ENCODE peak calls at places on chromosomes 6 and 20, in five cellular contexts. One of them, this sample, is unnamed.
A peak's percentile ranks its signal among the peaks of the same experiment; 100 is the strongest.

GRCh38 chr6:11229267-11230043 is 3.0 kb downstream of the NEDD9 start:
- DNase-seq in adrenal gland: no peak
- DNase-seq in Panc1: no peak
- DNase-seq in thoracic aorta: no peak
- DNase-seq in aorta: no peak
- DNase-seq in this sample: no peak

GRCh38 chr20:63977392-63978276 is 1.8 kb downstream of the SAMD10 start:
- DNase-seq in adrenal gland: peak; percentile 60
- DNase-seq in thoracic aorta: no peak
- DNase-seq in Panc1: no peak
- DNase-seq in aorta: no peak
- DNase-seq in this sample: no peak

GRCh38 chr20:54197621-54198604 is 10.0 kb upstream of the PFDN4 start:
- DNase-seq in aorta: no peak
- DNase-seq in Panc1: no peak
- DNase-seq in adrenal gland: no peak
- DNase-seq in thoracic aorta: no peak
- DNase-seq in this sample: no peak

GRCh38 chr6:55448446-55448845 is 121.2 kb downstream of the GFRAL start:
- DNase-seq in thoracic aorta: no peak
- DNase-seq in adrenal gland: no peak
- DNase-seq in Panc1: no peak
- DNase-seq in aorta: no peak
- DNase-seq in this sample: no peak

GRCh38 chr6:111743859-111744692 is 129.2 kb downstream of the FYN start:
- DNase-seq in aorta: no peak
- DNase-seq in thoracic aorta: no peak
- DNase-seq in adrenal gland: no peak
- DNase-seq in Panc1: no peak
- DNase-seq in this sample: no peak

GRCh38 chr20:13817342-13817741 is 32.5 kb downstream of the NDUFAF5 start:
- DNase-seq in adrenal gland: no peak
- DNase-seq in aorta: no peak
- DNase-seq in thoracic aorta: no peak
- DNase-seq in Panc1: peak; percentile 4
- DNase-seq in this sample: no peak

GRCh38 chr6:52524921-52525320 is 51.9 kb downstream of the TRAM2 start:
- DNase-seq in Panc1: no peak
- DNase-seq in adrenal gland: no peak
- DNase-seq in aorta: no peak
- DNase-seq in thoracic aorta: no peak
- DNase-seq in this sample: no peak

GRCh38 chr6:53857318-53858094 is 62.7 kb downstream of the LRRC1 start:
- DNase-seq in Panc1: no peak
- DNase-seq in thoracic aorta: no peak
- DNase-seq in adrenal gland: no peak
- DNase-seq in aorta: no peak
- DNase-seq in this sample: no peak

GRCh38 chr6:42260972-42261371 is 43.3 kb upstream of the MRPS10 start:
- DNase-seq in thoracic aorta: no peak
- DNase-seq in Panc1: no peak
- DNase-seq in aorta: peak; percentile 77
- DNase-seq in adrenal gland: no peak
- DNase-seq in this sample: peak; percentile 65

GRCh38 chr6:168541307-168541706 is 100.3 kb downstream of the SMOC2 start:
- DNase-seq in Panc1: no peak
- DNase-seq in adrenal gland: no peak
- DNase-seq in thoracic aorta: no peak
- DNase-seq in aorta: no peak
- DNase-seq in this sample: no peak

GRCh38 chr6:20302702-20303251 is 90.5 kb upstream of the MBOAT1 start:
- DNase-seq in adrenal gland: no peak
- DNase-seq in aorta: no peak
- DNase-seq in thoracic aorta: no peak
- DNase-seq in Panc1: no peak
- DNase-seq in this sample: no peak

GRCh38 chr20:45433316-45433715 is 17.4 kb downstream of the PIGT start:
- DNase-seq in thoracic aorta: no peak
- DNase-seq in aorta: no peak
- DNase-seq in adrenal gland: no peak
- DNase-seq in Panc1: no peak
- DNase-seq in this sample: no peak

GRCh38 chr6:163806761-163807499 is 392.4 kb downstream of the QKI start:
- DNase-seq in adrenal gland: no peak
- DNase-seq in thoracic aorta: no peak
- DNase-seq in Panc1: no peak
- DNase-seq in aorta: no peak
- DNase-seq in this sample: no peak

GRCh38 chr20:58965270-58966064 is 15.6 kb upstream of the NELFCD start:
- DNase-seq in thoracic aorta: no peak
- DNase-seq in aorta: no peak
- DNase-seq in adrenal gland: no peak
- DNase-seq in Panc1: no peak
- DNase-seq in this sample: no peak

GRCh38 chr6:88760091-88760490 is 203.3 kb downstream of the RNGTT start:
- DNase-seq in Panc1: no peak
- DNase-seq in adrenal gland: no peak
- DNase-seq in aorta: no peak
- DNase-seq in thoracic aorta: no peak
- DNase-seq in this sample: no peak

GRCh38 chr6:72580281-72580940 is 41.5 kb upstream of the KCNQ5 start:
- DNase-seq in thoracic aorta: no peak
- DNase-seq in aorta: no peak
- DNase-seq in Panc1: peak; percentile 76
- DNase-seq in adrenal gland: no peak
- DNase-seq in this sample: no peak

GRCh38 chr6:7991992-7992815 is 72.0 kb downstream of the BLOC1S5 start:
- DNase-seq in Panc1: no peak
- DNase-seq in thoracic aorta: no peak
- DNase-seq in adrenal gland: peak; percentile 59
- DNase-seq in aorta: no peak
- DNase-seq in this sample: no peak

GRCh38 chr6:142373268-142374089 is 71.7 kb downstream of the ADGRG6 start:
- DNase-seq in aorta: no peak
- DNase-seq in Panc1: no peak
- DNase-seq in thoracic aorta: no peak
- DNase-seq in adrenal gland: no peak
- DNase-seq in this sample: no peak

GRCh38 chr6:159110013-159110412 is 59.2 kb upstream of the FNDC1 start:
- DNase-seq in Panc1: peak; percentile 35
- DNase-seq in adrenal gland: no peak
- DNase-seq in thoracic aorta: no peak
- DNase-seq in aorta: no peak
- DNase-seq in this sample: no peak

GRCh38 chr6:144347447-144347758 is 62.3 kb downstream of the UTRN start:
- DNase-seq in adrenal gland: no peak
- DNase-seq in Panc1: no peak
- DNase-seq in aorta: no peak
- DNase-seq in thoracic aorta: no peak
- DNase-seq in this sample: no peak

GRCh38 chr6:112881828-112882227 is 534.7 kb downstream of the RFPL4B start:
- DNase-seq in adrenal gland: no peak
- DNase-seq in thoracic aorta: no peak
- DNase-seq in Panc1: no peak
- DNase-seq in aorta: no peak
- DNase-seq in this sample: no peak

GRCh38 chr20:49037962-49038387 is 8.1 kb upstream of the CSE1L start:
- DNase-seq in Panc1: no peak
- DNase-seq in aorta: no peak
- DNase-seq in thoracic aorta: no peak
- DNase-seq in adrenal gland: no peak
- DNase-seq in this sample: no peak

GRCh38 chr20:45987108-45987780 is 15.2 kb upstream of the ZNF335 start:
- DNase-seq in aorta: peak; percentile 91
- DNase-seq in thoracic aorta: no peak
- DNase-seq in Panc1: no peak
- DNase-seq in adrenal gland: peak; percentile 75
- DNase-seq in this sample: peak; percentile 80

GRCh38 chr20:57400262-57400701 is 9.1 kb downstream of the RBM38 start:
- DNase-seq in Panc1: no peak
- DNase-seq in adrenal gland: no peak
- DNase-seq in thoracic aorta: no peak
- DNase-seq in aorta: peak; percentile 72
- DNase-seq in this sample: no peak

GRCh38 chr20:32109392-32110172 is at the start of gene TM9SF4:
- DNase-seq in Panc1: peak; percentile 99
- DNase-seq in thoracic aorta: peak; percentile 81
- DNase-seq in aorta: peak; percentile 96
- DNase-seq in adrenal gland: peak; percentile 86
- DNase-seq in this sample: peak; percentile 92

GRCh38 chr20:9103955-9104354 is 35.1 kb downstream of the PLCB4 start:
- DNase-seq in Panc1: no peak
- DNase-seq in adrenal gland: no peak
- DNase-seq in thoracic aorta: no peak
- DNase-seq in aorta: no peak
- DNase-seq in this sample: no peak

GRCh38 chr6:140311146-140311545 is 936.7 kb upstream of the CITED2 start:
- DNase-seq in aorta: no peak
- DNase-seq in thoracic aorta: no peak
- DNase-seq in adrenal gland: no peak
- DNase-seq in Panc1: no peak
- DNase-seq in this sample: no peak

GRCh38 chr20:2485662-2486061 is 15.1 kb upstream of the SNRPB start:
- DNase-seq in thoracic aorta: no peak
- DNase-seq in adrenal gland: no peak
- DNase-seq in Panc1: no peak
- DNase-seq in aorta: no peak
- DNase-seq in this sample: no peak

GRCh38 chr6:37705239-37706051 is 7.8 kb upstream of the MDGA1 start:
- DNase-seq in adrenal gland: peak; percentile 86
- DNase-seq in aorta: peak; percentile 94
- DNase-seq in Panc1: no peak
- DNase-seq in thoracic aorta: peak; percentile 66
- DNase-seq in this sample: peak; percentile 81

GRCh38 chr20:59008715-59009336 is 1.8 kb upstream of the CTSZ start:
- DNase-seq in Panc1: no peak
- DNase-seq in thoracic aorta: no peak
- DNase-seq in adrenal gland: no peak
- DNase-seq in aorta: no peak
- DNase-seq in this sample: peak; percentile 42

GRCh38 chr20:56411759-56412472 is at the start of gene CASS4:
- DNase-seq in adrenal gland: no peak
- DNase-seq in Panc1: no peak
- DNase-seq in thoracic aorta: no peak
- DNase-seq in aorta: no peak
- DNase-seq in this sample: no peak

GRCh38 chr6:133191323-133191722 is 49.8 kb upstream of the EYA4 start:
- DNase-seq in Panc1: no peak
- DNase-seq in thoracic aorta: no peak
- DNase-seq in aorta: no peak
- DNase-seq in adrenal gland: no peak
- DNase-seq in this sample: no peak

GRCh38 chr20:44997668-44998067 is 31.4 kb downstream of the STK4 start:
- DNase-seq in aorta: no peak
- DNase-seq in thoracic aorta: no peak
- DNase-seq in adrenal gland: no peak
- DNase-seq in Panc1: no peak
- DNase-seq in this sample: no peak

GRCh38 chr6:78436335-78436734 is 431.0 kb upstream of the IRAK1BP1 start:
- DNase-seq in thoracic aorta: no peak
- DNase-seq in aorta: no peak
- DNase-seq in Panc1: no peak
- DNase-seq in adrenal gland: no peak
- DNase-seq in this sample: no peak

GRCh38 chr20:36606171-36607116 is 865 bp downstream of the RAB5IF start:
- DNase-seq in Panc1: no peak
- DNase-seq in aorta: no peak
- DNase-seq in adrenal gland: peak; percentile 55
- DNase-seq in thoracic aorta: no peak
- DNase-seq in this sample: no peak

GRCh38 chr6:327538-328183 is 35.4 kb downstream of the DUSP22 start:
- DNase-seq in thoracic aorta: no peak
- DNase-seq in Panc1: no peak
- DNase-seq in adrenal gland: no peak
- DNase-seq in aorta: no peak
- DNase-seq in this sample: no peak
- H3K9me3 ChIP-seq in thoracic aorta: no peaks in the 10 kb centered on the region
- H3K9me3 ChIP-seq in Panc1: no peaks in the 10 kb centered on the region
- H3K9me3 ChIP-seq in adrenal gland: no peaks in the 10 kb centered on the region
- H3K9me3 ChIP-seq in aorta: no peaks in the 10 kb centered on the region
- H3K9me3 ChIP-seq in this sample: no peaks in the 10 kb centered on the region

DNA sequence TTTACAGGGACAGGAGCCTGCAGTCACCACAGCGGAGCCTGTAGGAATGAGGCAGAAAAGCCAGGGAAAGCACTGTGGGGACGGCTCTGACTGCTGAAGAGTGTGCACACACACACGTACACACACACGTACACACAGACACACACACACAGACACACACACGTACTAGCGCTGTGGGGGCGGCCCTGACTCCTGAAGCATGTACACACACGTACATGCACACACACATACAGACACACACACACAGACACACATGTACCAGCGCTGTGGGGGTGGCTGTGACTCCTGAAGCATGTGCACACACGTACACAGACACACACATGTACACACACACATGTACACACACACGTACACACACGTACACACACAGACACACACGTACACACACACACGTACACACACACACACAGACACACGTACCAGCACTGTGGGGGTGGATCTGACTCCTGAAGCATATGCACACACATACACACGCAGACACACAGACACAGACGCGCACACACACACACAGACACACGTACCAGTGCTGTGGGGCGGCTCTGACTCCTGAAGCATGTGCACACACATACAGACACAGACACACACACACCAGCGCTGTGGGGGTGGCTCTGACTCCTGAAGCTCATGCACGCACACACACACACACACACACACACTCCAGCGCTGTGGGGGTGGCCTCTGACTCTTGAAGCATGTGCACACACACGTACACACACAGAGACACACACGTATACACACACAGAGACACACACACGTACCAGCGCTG is 127.3 kb downstream of the DLL1 start:
- DNase-seq in aorta: peak; percentile 60
- DNase-seq in adrenal gland: peak; percentile 7
- DNase-seq in thoracic aorta: no peak
- DNase-seq in Panc1: no peak
- DNase-seq in this sample: no peak
- H3K9me3 ChIP-seq in aorta: no peaks in the 10 kb centered on the region
- H3K9me3 ChIP-seq in adrenal gland: no peaks in the 10 kb centered on the region
- H3K9me3 ChIP-seq in thoracic aorta: no peaks in the 10 kb centered on the region
- H3K9me3 ChIP-seq in Panc1: no peaks in the 10 kb centered on the region
- H3K9me3 ChIP-seq in this sample: no peaks in the 10 kb centered on the region

DNA sequence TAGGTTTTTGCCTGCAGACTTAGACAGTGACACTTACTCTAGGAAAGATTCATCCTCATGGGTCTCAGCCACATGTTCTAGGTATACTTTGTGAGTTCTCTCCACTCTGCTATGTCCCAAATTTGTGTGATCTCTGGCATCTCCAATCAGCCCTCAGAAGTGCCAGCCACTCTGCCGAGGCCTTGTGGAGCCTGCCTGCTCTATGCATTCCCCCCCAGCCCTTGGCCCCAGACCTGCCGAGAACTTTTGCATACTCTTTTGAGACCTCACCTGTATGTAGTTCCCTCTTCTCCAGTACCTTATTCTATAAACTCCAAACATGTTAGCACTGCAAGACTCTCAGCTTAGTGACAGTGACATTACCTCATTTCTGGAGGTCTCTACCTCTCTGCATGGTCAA is 2170.5 kb upstream of the DEFB115 start:
- DNase-seq in aorta: no peak
- DNase-seq in adrenal gland: no peak
- DNase-seq in Panc1: no peak
- DNase-seq in thoracic aorta: no peak
- DNase-seq in this sample: no peak
- H3K9me3 ChIP-seq in aorta: peaks cover 1% of the 10 kb centered on the region
- H3K9me3 ChIP-seq in adrenal gland: no peaks in the 10 kb centered on the region
- H3K9me3 ChIP-seq in Panc1: no peaks in the 10 kb centered on the region
- H3K9me3 ChIP-seq in thoracic aorta: no peaks in the 10 kb centered on the region
- H3K9me3 ChIP-seq in this sample: no peaks in the 10 kb centered on the region

GRCh38 chr20:29742699-29743100 is 1514.8 kb upstream of the DEFB115 start:
- DNase-seq in adrenal gland: no peak
- DNase-seq in Panc1: no peak
- DNase-seq in aorta: peak; percentile 65
- DNase-seq in thoracic aorta: no peak
- DNase-seq in this sample: no peak
- H3K9me3 ChIP-seq in adrenal gland: no peaks in the 10 kb centered on the region
- H3K9me3 ChIP-seq in Panc1: no peaks in the 10 kb centered on the region
- H3K9me3 ChIP-seq in aorta: peaks cover 3% of the 10 kb centered on the region
- H3K9me3 ChIP-seq in thoracic aorta: no peaks in the 10 kb centered on the region
- H3K9me3 ChIP-seq in this sample: peaks cover 14% of the 10 kb centered on the region